ENCODE peak calls at places on chromosomes 13 and 19, in nine cellular contexts. F is uterus, Z is left ventricle myocardium inferior, L is cardiac fibroblast, E is fibroblast of lung, W is astrocyte of the cerebellum, O is choroid plexus epithelial cell, K is foreskin fibroblast, A is lower leg skin. T is an unnamed sample.
A peak's percentile ranks its signal among the peaks of the same experiment; 100 is the strongest.

GRCh38 chr19:9165256-9165655 is 13.5 kb upstream of the OR7D2 start:
- DNase-seq in F (no peak), Z (no peak), L (no peak), E (no peak), W (no peak), O (peak; percentile 38), K (peak; percentile 20), A (no peak), T (no peak)

GRCh38 chr19:33349319-33350289 is 23.9 kb upstream of the CEBPG start:
- DNase-seq in F (no peak), Z (no peak), L (no peak), E (no peak), W (no peak), O (no peak), K (no peak), A (peak; percentile 31), T (no peak)

GRCh38 chr19:47231215-47232054 is 436 bp upstream of the BBC3 start:
- DNase-seq in F (peak; percentile 91), Z (peak; percentile 91), L (peak; percentile 90), E (peak; percentile 87), W (no peak), O (peak; percentile 91), K (peak; percentile 96), A (peak; percentile 97), T (no peak)

GRCh38 chr13:112010714-112011113 is 56.2 kb upstream of the SOX1 start:
- DNase-seq in F (no peak), Z (no peak), L (no peak), E (no peak), W (no peak), O (no peak), K (no peak), A (no peak), T (no peak)

GRCh38 chr19:3338541-3339181 is 27.7 kb upstream of the NFIC start:
- DNase-seq in F (peak; percentile 37), Z (peak; percentile 32), L (no peak), E (no peak), W (no peak), O (no peak), K (no peak), A (peak; percentile 90), T (no peak)

GRCh38 chr13:104310861-104311260 is 1244.6 kb upstream of the SLC10A2 start:
- DNase-seq in F (no peak), Z (no peak), L (no peak), E (no peak), W (no peak), O (no peak), K (peak; percentile 6), A (no peak), T (no peak)

GRCh38 chr13:113848431-113849260 is 15.2 kb downstream of the GAS6 start:
- DNase-seq in F (peak; percentile 13), Z (no peak), L (no peak), E (no peak), W (no peak), O (no peak), K (no peak), A (peak; percentile 86), T (no peak)

GRCh38 chr19:4016486-4016885 is 8.9 kb downstream of the PIAS4 start:
- DNase-seq in F (no peak), Z (no peak), L (no peak), E (no peak), W (no peak), O (no peak), K (no peak), A (no peak), T (no peak)

GRCh38 chr13:80341098-80341701 is at the start of gene SPRY2:
- DNase-seq in F (peak; percentile 89), Z (peak; percentile 94), L (peak; percentile 99), E (peak; percentile 98), W (peak; percentile 86), O (peak; percentile 97), K (peak; percentile 100), A (peak; percentile 98), T (peak; percentile 97)

GRCh38 chr19:9828551-9829063 is 889 bp downstream of the UBL5 start:
- DNase-seq in F (no peak), Z (no peak), L (no peak), E (no peak), W (no peak), O (no peak), K (no peak), A (no peak), T (no peak)

GRCh38 chr13:95391325-95391724 is 90.1 kb upstream of the ABCC4 start:
- DNase-seq in F (no peak), Z (no peak), L (peak; percentile 43), E (no peak), W (no peak), O (no peak), K (no peak), A (no peak), T (no peak)

GRCh38 chr13:49248433-49249002 is 793 bp downstream of the CDADC1 start:
- DNase-seq in F (no peak), Z (no peak), L (peak; percentile 54), E (peak; percentile 59), W (peak; percentile 6), O (peak; percentile 54), K (peak; percentile 61), A (no peak), T (no peak)

GRCh38 chr13:48804836-48805601 is 151.3 kb downstream of the CYSLTR2 start:
- DNase-seq in F (no peak), Z (no peak), L (no peak), E (peak; percentile 73), W (peak; percentile 36), O (no peak), K (peak; percentile 70), A (no peak), T (no peak)

GRCh38 chr13:44103721-44104490 is 224.2 kb downstream of the LACC1 start:
- DNase-seq in F (no peak), Z (no peak), L (no peak), E (no peak), W (no peak), O (no peak), K (no peak), A (no peak), T (no peak)

GRCh38 chr19:16301999-16302694 is 22.5 kb upstream of the KLF2 start:
- DNase-seq in F (no peak), Z (no peak), L (no peak), E (peak; percentile 53), W (no peak), O (no peak), K (peak; percentile 49), A (no peak), T (no peak)

GRCh38 chr19:30225615-30226463 is 146.3 kb upstream of the ZNF536 start:
- DNase-seq in F (no peak), Z (no peak), L (no peak), E (no peak), W (no peak), O (no peak), K (peak; percentile 41), A (no peak), T (no peak)
- H3K4me3 ChIP-seq in F (peak overlapping the region; percentile 41), Z (peak overlapping the region; percentile 71), L (no peak overlapping the region), E (peak overlapping the region; percentile 73), W (peak overlapping the region; percentile 47), O (no peak overlapping the region), K (peak overlapping the region; percentile 61), A (no peak overlapping the region), T (peak overlapping the region; percentile 23)

DNA sequence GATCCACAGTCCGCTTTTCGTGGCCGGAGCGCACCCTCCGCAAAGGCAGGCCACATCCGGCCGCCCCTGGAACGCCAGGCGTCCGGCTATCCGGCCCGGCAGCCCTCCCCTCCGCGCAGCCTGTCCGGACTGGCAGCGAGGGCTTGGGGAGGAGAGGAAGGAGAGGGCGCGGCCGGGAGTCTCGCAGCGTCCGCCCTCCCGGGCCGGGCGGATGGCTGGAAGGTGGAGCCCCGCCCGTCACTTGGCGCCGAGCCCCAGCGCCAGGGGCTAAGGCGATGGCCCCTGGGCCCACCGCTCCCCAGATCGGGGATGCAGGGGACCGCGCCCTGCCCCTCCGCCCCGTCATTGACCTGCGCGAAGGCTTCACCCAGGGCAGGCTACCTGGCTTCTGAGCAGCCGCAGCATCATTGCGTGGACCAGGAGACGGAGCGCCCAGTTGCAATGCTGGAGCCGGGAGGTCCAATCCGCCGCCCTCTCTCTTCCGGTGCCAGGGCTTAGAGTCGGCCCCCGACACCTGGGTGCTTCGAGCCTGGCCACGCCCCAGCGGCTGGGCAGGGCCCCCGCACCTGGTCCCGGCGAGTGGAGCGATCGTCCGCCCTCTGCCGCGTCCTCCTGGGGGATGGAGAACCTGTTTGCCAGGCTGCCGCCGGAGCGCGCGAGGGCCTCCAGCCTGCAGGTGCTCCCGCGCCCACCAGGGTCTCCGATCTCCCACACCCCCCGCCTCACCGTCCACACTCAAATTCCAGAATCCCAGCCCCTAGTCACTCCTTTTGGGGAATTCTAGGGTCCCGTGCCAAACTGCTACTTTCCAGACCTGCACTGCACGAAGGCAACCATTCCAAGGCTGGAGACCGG is at the start of gene FUT1:
- DNase-seq in F (no peak), Z (peak; percentile 72), L (peak; percentile 43), E (no peak), W (no peak), O (no peak), K (peak; percentile 49), A (peak; percentile 91), T (no peak)
- TF ChIP-seq CTCF in F (no peak), Z (no peak), L (no peak), E (no peak), W (peak; percentile 14), O (no peak), K (no peak), A (no peak), T (no peak)

DNA sequence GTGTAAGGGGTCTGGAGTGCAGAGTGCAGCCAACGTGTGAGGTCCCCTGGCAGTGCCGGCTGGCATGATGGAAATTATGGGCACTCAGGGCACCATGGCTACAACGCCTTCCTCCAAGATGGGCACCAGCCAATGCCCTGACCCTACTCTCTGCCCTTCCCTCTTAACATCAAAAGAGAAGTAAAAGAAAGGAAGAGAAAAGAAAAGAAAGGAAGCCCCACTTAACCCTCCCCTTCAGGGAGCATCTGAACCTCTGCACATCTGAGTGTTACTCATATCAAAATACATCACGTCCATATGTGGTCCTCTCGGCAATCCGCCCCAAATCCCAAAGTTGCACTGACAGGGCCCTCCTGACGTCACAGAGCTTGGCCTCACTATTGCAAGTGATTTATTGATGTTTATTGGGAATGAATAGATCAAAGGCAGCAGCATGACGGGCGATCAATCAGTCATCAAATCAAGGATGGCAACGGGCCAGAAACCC is 1.4 kb downstream of the TSHZ3 start:
- DNase-seq in F (peak; percentile 50), Z (no peak), L (peak; percentile 26), E (peak; percentile 89), W (no peak), O (peak; percentile 29), K (peak; percentile 55), A (no peak), T (no peak)
- H3K4me3 ChIP-seq in F (peak overlapping the region; percentile 68), Z (peak overlapping the region; percentile 96), L (peak overlapping the region; percentile 80), E (peak overlapping the region; percentile 85), W (peak overlapping the region; percentile 77), O (peak overlapping the region; percentile 75), K (peak overlapping the region; percentile 83), A (no peak overlapping the region), T (peak overlapping the region; percentile 49)

DNA sequence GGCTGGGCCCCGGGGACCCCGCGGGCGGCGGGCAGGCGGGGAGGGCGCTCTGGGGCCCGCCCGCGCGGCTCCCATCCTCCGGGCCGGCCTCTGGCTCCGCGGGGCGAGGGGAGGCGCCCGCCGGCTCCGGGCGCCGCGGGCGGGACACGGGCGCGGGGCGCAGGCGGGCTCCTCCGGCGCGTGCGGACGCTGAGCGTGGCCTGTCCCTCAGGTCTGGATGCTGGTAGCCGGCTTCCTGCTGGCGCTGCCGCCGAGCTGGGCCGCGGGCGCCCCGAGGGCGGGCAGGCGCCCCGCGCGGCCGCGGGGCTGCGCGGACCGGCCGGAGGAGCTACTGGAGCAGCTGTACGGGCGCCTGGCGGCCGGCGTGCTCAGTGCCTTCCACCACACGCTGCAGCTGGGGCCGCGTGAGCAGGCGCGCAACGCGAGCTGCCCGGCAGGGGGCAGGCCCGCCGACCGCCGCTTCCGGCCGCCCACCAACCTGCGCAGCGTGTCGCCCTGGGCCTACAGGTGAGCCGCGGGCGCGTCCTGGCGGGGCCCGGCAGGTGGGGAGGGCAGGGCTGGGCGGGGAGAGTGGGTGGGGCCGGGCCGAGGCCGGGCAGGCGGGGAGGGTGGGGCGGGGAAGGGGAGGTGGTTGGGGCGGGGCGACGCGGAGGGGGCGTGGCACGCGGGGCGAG is 423 bp downstream of the IL17D start:
- DNase-seq in F (peak; percentile 73), Z (peak; percentile 68), L (peak; percentile 82), E (peak; percentile 78), W (peak; percentile 39), O (peak; percentile 84), K (peak; percentile 92), A (peak; percentile 92), T (peak; percentile 30)
- TF ChIP-seq CTCF in F (no peak), Z (peak; percentile 61), L (no peak), E (peak; percentile 38), W (peak; percentile 39), O (peak; percentile 44), K (peak; percentile 36), A (no peak), T (peak; percentile 49)